ENCODE peak calls at places on chromosomes 3 and 15, in nine cellular contexts. A is cardiac septum; L is GM12865; F is activated CD4-positive, alpha-beta T cell treated with anti-CD3 and anti-CD28 coated beads, Interleukin-2, amount 10 ng/mL, durations not matched to agents 7 days and 5 days; K is naive thymus-derived CD8-positive, alpha-beta T cell; P is cardiac fibroblast; Q is K562; B is epithelial cell of prostate; S is heart left ventricle. M is an unnamed sample.

GRCh38 chr3:30646181-30646876 is 39.9 kb downstream of the TGFBR2 start:
- DNase-seq in P (peak; percentile 53), L (no peak), S (no peak), A (no peak), Q (no peak), B (no peak), F (no peak), K (no peak), M (no peak)

GRCh38 chr3:197878427-197878826 is 71.6 kb upstream of the RPL35A start:
- DNase-seq in B (no peak), S (no peak), K (no peak), L (peak; percentile 30), P (no peak), F (peak; percentile 41), A (no peak), Q (no peak), M (no peak)

GRCh38 chr15:44698651-44699050 is 12.5 kb downstream of the PATL2 start:
- DNase-seq in L (no peak), F (no peak), P (no peak), B (no peak), K (no peak), A (no peak), S (no peak), Q (no peak), M (no peak)

GRCh38 chr3:87333393-87333892 is 57.1 kb upstream of the POU1F1 start:
- DNase-seq in B (peak; percentile 92), F (no peak), L (no peak), Q (no peak), K (no peak), P (peak; percentile 95), S (no peak), A (no peak), M (peak; percentile 31)

GRCh38 chr15:73926191-73927002 is at the start of gene LOXL1:
- DNase-seq in K (no peak), F (no peak), L (no peak), A (peak; percentile 91), Q (peak; percentile 48), B (no peak), S (peak; percentile 88), P (peak; percentile 92), M (peak; percentile 96)

GRCh38 chr3:16692486-16693378 is 87.5 kb upstream of the DAZL start:
- DNase-seq in A (no peak), F (no peak), K (no peak), L (peak; percentile 27), P (no peak), B (no peak), S (no peak), Q (no peak), M (no peak)

GRCh38 chr15:94174399-94174802 is 57.0 kb upstream of the MCTP2 start:
- DNase-seq in S (no peak), P (peak; percentile 24), B (peak; percentile 81), Q (no peak), K (no peak), L (no peak), A (no peak), F (no peak), M (no peak)

GRCh38 chr15:39312984-39313383 is 267.9 kb upstream of the THBS1 start:
- DNase-seq in Q (peak; percentile 9), S (no peak), F (no peak), K (peak; percentile 4), B (no peak), A (no peak), P (peak; percentile 35), L (peak; percentile 82), M (no peak)

GRCh38 chr15:49890689-49891088 is 228.3 kb downstream of the ATP8B4 start:
- DNase-seq in S (no peak), L (no peak), Q (no peak), P (no peak), F (no peak), B (no peak), K (no peak), A (no peak), M (no peak)

GRCh38 chr15:74144153-74144775 is 13.9 kb downstream of the ISLR2 start:
- DNase-seq in B (no peak), K (no peak), P (no peak), A (no peak), L (peak; percentile 60), S (no peak), Q (peak; percentile 45), F (no peak), M (no peak)

GRCh38 chr3:122594025-122594424 is 16.6 kb downstream of the PARP15 start:
- DNase-seq in Q (no peak), L (no peak), S (no peak), K (no peak), B (no peak), F (no peak), P (no peak), A (no peak), M (no peak)

GRCh38 chr3:9402410-9403228 is 5.2 kb downstream of the SETD5 start:
- DNase-seq in S (peak; percentile 55), Q (peak; percentile 84), F (no peak), P (peak; percentile 35), B (no peak), K (no peak), A (no peak), L (no peak), M (peak; percentile 32)

GRCh38 chr3:117524890-117525289 is 815.3 kb downstream of the TUSC7 start:
- DNase-seq in B (no peak), S (no peak), L (no peak), A (no peak), F (no peak), K (no peak), P (peak; percentile 26), Q (no peak), M (peak; percentile 14)

GRCh38 chr15:25759421-25759820 is 103.7 kb downstream of the ATP10A start:
- DNase-seq in A (no peak), F (no peak), P (no peak), B (no peak), K (no peak), Q (no peak), S (no peak), L (no peak), M (no peak)

GRCh38 chr3:59262076-59262498 is 212.3 kb upstream of the CFAP20DC start:
- DNase-seq in L (peak; percentile 53), B (no peak), K (no peak), P (no peak), A (no peak), S (no peak), F (no peak), Q (no peak), M (no peak)

GRCh38 chr15:37106490-37107001 is 6.2 kb upstream of the MEIS2 start:
- DNase-seq in F (no peak), S (peak; percentile 59), A (no peak), Q (peak; percentile 29), B (no peak), L (peak; percentile 63), K (no peak), P (peak; percentile 61), M (no peak)

GRCh38 chr3:81349941-81350340 is 411.5 kb downstream of the GBE1 start:
- DNase-seq in P (no peak), B (no peak), Q (no peak), K (no peak), F (no peak), A (no peak), L (no peak), S (no peak), M (no peak)

GRCh38 chr3:94082412-94082937 is 19.6 kb downstream of the NSUN3 start:
- DNase-seq in Q (no peak), S (no peak), K (no peak), B (no peak), L (no peak), A (no peak), P (no peak), F (no peak), M (no peak)

GRCh38 chr15:77992356-77993222 is 84.9 kb downstream of the TBC1D2B start:
- DNase-seq in P (no peak), L (no peak), K (no peak), F (no peak), Q (no peak), A (peak; percentile 31), S (peak; percentile 61), B (no peak), M (no peak)